ENCODE peak calls at places on chromosomes 7 and 10, in six cellular contexts. Q, H, W, V, Z and F are unnamed samples.

GRCh38 chr10:128571745-128572144 is 445.5 kb upstream of the MKI67 start:
- DNase-seq in H (no peak), W (no peak), V (no peak), Z (no peak), Q (no peak), F (no peak)

GRCh38 chr7:30865821-30866220 is 45.8 kb upstream of the AQP1 start:
- DNase-seq in Q (no peak), Z (no peak), V (no peak), W (no peak), H (no peak), F (no peak)

GRCh38 chr7:45001138-45001694 is 1.2 kb downstream of the CCM2 start:
- DNase-seq in Z (peak), V (no peak), Q (peak), H (peak), W (no peak), F (no peak)

GRCh38 chr7:80273327-80273726 is 138.7 kb downstream of the GNAI1 start:
- DNase-seq in W (no peak), Z (no peak), H (no peak), V (no peak), Q (no peak), F (no peak)

GRCh38 chr10:109616356-109616755 is 307.0 kb downstream of the XPNPEP1 start:
- DNase-seq in H (no peak), Z (no peak), W (no peak), V (no peak), Q (no peak), F (no peak)

GRCh38 chr7:113321201-113321600 is 202.8 kb upstream of the SMIM30 start:
- DNase-seq in W (no peak), Z (peak), Q (no peak), H (no peak), V (no peak), F (no peak)

GRCh38 chr7:44100458-44101303 is 3.5 kb upstream of the AEBP1 start:
- DNase-seq in V (no peak), H (no peak), Z (peak), W (no peak), Q (no peak), F (no peak)

GRCh38 chr7:80133361-80134104 is 1.1 kb upstream of the GNAI1 start:
- DNase-seq in H (peak), W (no peak), V (no peak), Q (no peak), Z (peak), F (no peak)

GRCh38 chr7:151402029-151402835 is 7.6 kb downstream of the WDR86 start:
- DNase-seq in W (no peak), Z (no peak), V (no peak), Q (no peak), H (no peak), F (no peak)